ENCODE peak calls at places on chromosome 5, in seven cellular contexts. V is GM23338, D is hepatocyte, G is SK-N-SH, R is OCI-LY7, P is PC-3, Y is HCT116. S is an unnamed sample.

GRCh38 chr5:52956915-52957747 is 32.0 kb upstream of the ITGA2 start:
- DNase-seq in V (no peak), D (no peak), G (no peak), R (no peak), P (no peak), Y (no peak), S (no peak)

GRCh38 chr5:16841416-16841815 is 94.7 kb downstream of the MYO10 start:
- DNase-seq in V (no peak), D (no peak), G (no peak), R (no peak), P (no peak), Y (no peak), S (no peak)

GRCh38 chr5:88665750-88666215 is 217.2 kb downstream of the MEF2C start:
- DNase-seq in V (peak; percentile 79), D (no peak), G (no peak), R (no peak), P (no peak), Y (no peak), S (peak; percentile 70)

GRCh38 chr5:4058899-4059298 is 463.3 kb downstream of the IRX1 start:
- DNase-seq in V (no peak), D (peak; percentile 61), G (no peak), R (no peak), P (no peak), Y (no peak), S (no peak)

GRCh38 chr5:122741681-122742080 is 33.2 kb upstream of the SNX2 start:
- DNase-seq in V (no peak), D (no peak), G (no peak), R (no peak), P (no peak), Y (no peak), S (no peak)

GRCh38 chr5:14737309-14737708 is 72.8 kb downstream of the OTULIN start:
- DNase-seq in V (no peak), D (no peak), G (no peak), R (no peak), P (no peak), Y (no peak), S (no peak)

GRCh38 chr5:138602371-138603000 is 27.3 kb upstream of the HSPA9 start:
- DNase-seq in V (no peak), D (no peak), G (peak; percentile 50), R (no peak), P (no peak), Y (no peak), S (no peak)

GRCh38 chr5:150311015-150311692 is 8.4 kb upstream of the ARSI start:
- DNase-seq in V (no peak), D (no peak), G (no peak), R (no peak), P (no peak), Y (no peak), S (peak; percentile 54)

GRCh38 chr5:44389410-44389879 is at the start of gene FGF10:
- DNase-seq in V (peak; percentile 85), D (peak; percentile 48), G (peak; percentile 19), R (no peak), P (no peak), Y (no peak), S (peak; percentile 88)

GRCh38 chr5:141677415-141677814 is 4.6 kb downstream of the ARAP3 start:
- DNase-seq in V (peak; percentile 92), D (no peak), G (peak; percentile 72), R (peak; percentile 39), P (peak; percentile 7), Y (no peak), S (peak; percentile 53)

GRCh38 chr5:172634106-172634899 is 6.8 kb upstream of the NEURL1B start:
- DNase-seq in V (no peak), D (no peak), G (no peak), R (no peak), P (no peak), Y (no peak), S (no peak)

GRCh38 chr5:64680289-64680688 is 10.0 kb upstream of the SHISAL2B start:
- DNase-seq in V (peak; percentile 70), D (peak; percentile 17), G (no peak), R (no peak), P (peak; percentile 31), Y (no peak), S (peak; percentile 39)
- TF ChIP-seq CTCF in V (peak; percentile 53), D (peak; percentile 16), G (peak; percentile 19), R (peak; percentile 31), P (peak; percentile 43), Y (peak; percentile 47), S (peak; percentile 43)

GRCh38 chr5:107294151-107294550 is 376.6 kb downstream of the EFNA5 start:
- DNase-seq in V (no peak), D (no peak), G (no peak), R (peak; percentile 65), P (no peak), Y (no peak), S (no peak)

GRCh38 chr5:107293551-107293950 is 377.2 kb downstream of the EFNA5 start:
- DNase-seq in V (no peak), D (no peak), G (no peak), R (no peak), P (no peak), Y (no peak), S (no peak)

GRCh38 chr5:107296572-107296971 is 374.2 kb downstream of the EFNA5 start:
- DNase-seq in V (no peak), D (no peak), G (no peak), R (no peak), P (no peak), Y (no peak), S (no peak)

GRCh38 chr5:107295914-107296313 is 374.8 kb downstream of the EFNA5 start:
- DNase-seq in V (no peak), D (no peak), G (no peak), R (no peak), P (no peak), Y (no peak), S (no peak)

DNA sequence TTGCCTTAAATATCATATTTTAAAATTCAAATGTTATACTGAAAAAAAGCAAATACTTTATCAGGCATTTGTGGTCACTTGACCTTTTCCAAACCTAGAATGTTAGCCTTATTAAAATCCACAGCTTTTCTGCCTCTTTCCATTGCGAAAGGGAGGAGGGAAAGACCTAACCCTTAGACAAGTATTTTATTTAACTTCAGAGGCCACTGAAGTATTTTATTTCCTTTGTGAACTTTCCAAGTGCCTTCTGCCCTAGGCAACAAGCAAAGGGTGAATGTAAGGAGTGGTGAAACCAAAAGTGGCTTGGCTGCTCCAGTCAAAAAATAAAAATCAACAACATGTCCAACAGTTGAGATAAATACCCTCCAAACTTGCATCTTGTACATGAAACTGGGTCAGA is 376.1 kb downstream of the EFNA5 start:
- DNase-seq in V (no peak), D (no peak), G (no peak), R (no peak), P (no peak), Y (no peak), S (no peak)
- TF ChIP-seq EZH2phosphoT487 in V (no peak), D (no peak), G (no peak), R (no peak), P (no peak), Y (no peak), S (no peak)

DNA sequence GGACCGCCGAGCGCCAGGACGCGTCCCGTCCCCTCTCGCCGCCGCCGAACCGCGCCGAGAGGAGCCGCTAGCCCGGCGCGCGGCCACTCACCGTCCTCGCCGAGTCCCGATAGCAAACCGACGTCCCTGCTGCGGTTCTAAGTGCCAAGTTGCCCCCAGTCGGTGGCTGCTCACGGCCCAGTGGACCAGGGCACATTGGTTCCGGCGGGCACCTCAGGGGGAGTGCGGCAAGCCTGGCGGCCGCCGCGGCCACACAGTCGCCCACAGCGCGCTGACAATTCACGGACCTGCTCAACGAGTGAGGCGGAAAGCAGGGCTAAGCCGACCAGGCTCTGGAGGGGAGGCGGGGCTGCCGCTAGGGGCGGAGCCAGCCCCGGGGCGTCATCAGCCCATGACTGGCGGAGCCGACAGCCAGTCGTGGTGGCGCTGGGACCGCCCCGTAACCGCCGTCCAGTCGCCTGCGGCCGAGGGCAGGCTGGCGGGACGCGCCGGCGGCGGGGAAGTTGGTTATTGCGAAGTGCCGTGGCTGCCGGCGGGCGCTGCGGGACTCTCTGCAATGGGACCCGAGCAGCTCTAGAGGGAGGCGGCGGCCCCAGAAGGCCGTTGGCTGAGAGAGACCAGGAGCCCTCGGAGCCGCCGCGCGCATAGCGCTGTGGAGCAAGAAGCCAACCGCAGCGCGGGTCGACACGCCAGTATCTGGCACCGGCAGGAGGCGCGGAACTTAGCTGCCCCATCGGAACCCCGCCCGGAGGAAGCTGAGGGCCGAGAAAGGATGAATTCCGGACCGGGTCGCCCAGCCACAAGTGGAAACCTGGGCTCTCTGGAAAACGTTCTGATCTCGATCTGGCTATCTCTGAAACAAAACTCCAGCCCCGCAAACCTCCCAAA is at the start of gene MARCHF3:
- DNase-seq in V (peak; percentile 96), D (peak; percentile 98), G (peak; percentile 99), R (peak; percentile 96), P (peak; percentile 97), Y (peak; percentile 85), S (peak; percentile 98)
- TF ChIP-seq CTCF in V (peak; percentile 24), D (peak; percentile 26), G (peak; percentile 51), R (peak; percentile 30), P (peak; percentile 36), Y (peak; percentile 18), S (peak; percentile 38)

GRCh38 chr5:63310644-63311043 is 651.6 kb downstream of the HTR1A start:
- DNase-seq in V (no peak), D (no peak), G (no peak), R (no peak), P (no peak), Y (no peak), S (no peak)
- TF ChIP-seq EZH2phosphoT487 in V (no peak), D (no peak), G (no peak), R (no peak), P (no peak), Y (no peak), S (no peak)

S was measured in neural progenitor cell.